ENCODE peak calls at places on chromosomes 4 and X, in seven cellular contexts. M is IMR-90, C is tibial nerve, G is HepG2, X is A673, F is heart left ventricle, K is tibial artery. V is an unnamed sample.

GRCh38 chr4:120056249-120056648 is 10.4 kb downstream of the MAD2L1 start:
- DNase-seq in K (no peak), M (peak; percentile 70), C (no peak), X (peak; percentile 43), G (no peak), F (no peak), V (no peak)

GRCh38 chrX:97740044-97740443 is 856.3 kb downstream of the RPA4 start:
- DNase-seq in K (no peak), G (no peak), C (no peak), X (no peak), M (no peak), F (no peak), V (no peak)

GRCh38 chr4:122733805-122734155 is 1.3 kb downstream of the BBS12 start:
- DNase-seq in F (no peak), C (no peak), X (no peak), G (no peak), K (no peak), M (no peak), V (peak; percentile 45)

GRCh38 chrX:71637253-71637618 is 18.9 kb upstream of the CXCR3 start:
- DNase-seq in M (peak; percentile 35), K (no peak), X (no peak), G (no peak), F (no peak), C (no peak), V (no peak)

GRCh38 chrX:43615677-43616076 is 40.4 kb upstream of the MAOA start:
- DNase-seq in G (no peak), X (no peak), K (no peak), M (no peak), C (no peak), F (no peak), V (no peak)

GRCh38 chr4:39814403-39815185 is 116.7 kb downstream of the UBE2K start:
- DNase-seq in K (no peak), C (no peak), G (peak; percentile 43), F (no peak), M (peak; percentile 25), X (no peak), V (no peak)

GRCh38 chr4:145887241-145887964 is 51.2 kb downstream of the ZNF827 start:
- DNase-seq in M (peak; percentile 75), K (peak; percentile 41), F (no peak), C (no peak), G (no peak), X (peak; percentile 44), V (no peak)

GRCh38 chr4:3689006-3689405 is 77.2 kb upstream of the ADRA2C start:
- DNase-seq in C (no peak), F (no peak), X (no peak), K (no peak), M (no peak), G (no peak), V (no peak)

GRCh38 chrX:19990225-19990518 is 689 bp downstream of the BCLAF3 start:
- DNase-seq in K (no peak), X (peak; percentile 14), C (no peak), M (no peak), F (no peak), G (no peak), V (peak; percentile 6)

GRCh38 chr4:74618659-74619058 is 173.7 kb downstream of the AREG start:
- DNase-seq in F (no peak), G (no peak), K (no peak), C (no peak), X (no peak), M (peak; percentile 45), V (no peak)

GRCh38 chr4:183158062-183158461 is 59.0 kb downstream of the WWC2 start:
- DNase-seq in M (peak; percentile 90), C (no peak), F (no peak), G (no peak), X (no peak), K (no peak), V (no peak)

GRCh38 chr4:44662623-44663006 is 11.2 kb upstream of the YIPF7 start:
- DNase-seq in X (no peak), K (no peak), M (no peak), C (no peak), F (no peak), G (no peak), V (no peak)

GRCh38 chr4:186688150-186688943 is 35.3 kb downstream of the FAT1 start:
- DNase-seq in G (peak; percentile 53), M (no peak), X (peak; percentile 90), F (no peak), K (no peak), C (no peak), V (no peak)

GRCh38 chr4:81376720-81377119 is 95.0 kb downstream of the RASGEF1B start:
- DNase-seq in X (no peak), F (no peak), K (no peak), G (no peak), M (no peak), C (no peak), V (no peak)

GRCh38 chr4:25467843-25468242 is 90.8 kb downstream of the ANAPC4 start:
- DNase-seq in F (no peak), K (no peak), X (no peak), C (no peak), G (no peak), M (no peak), V (no peak)

GRCh38 chr4:168496834-168497233 is at the start of gene PALLD:
- DNase-seq in X (no peak), K (no peak), G (no peak), F (peak; percentile 67), M (peak; percentile 60), C (no peak), V (no peak)

GRCh38 chr4:173242466-173243250 is 74.0 kb downstream of the GALNT7 start:
- DNase-seq in M (no peak), G (no peak), K (no peak), F (no peak), X (no peak), C (no peak), V (no peak)

GRCh38 chr4:11069581-11069980 is 359.1 kb downstream of the HS3ST1 start:
- DNase-seq in K (no peak), C (no peak), M (no peak), G (no peak), F (no peak), X (no peak), V (no peak)

GRCh38 chr4:101346312-101346561 is 1.1 kb downstream of the PPP3CA start:
- DNase-seq in F (no peak), K (no peak), C (no peak), G (peak; percentile 16), M (no peak), X (no peak), V (no peak)

GRCh38 chr4:64781737-64782326 is 372.6 kb upstream of the TECRL start:
- DNase-seq in F (no peak), X (peak; percentile 36), M (peak; percentile 10), C (no peak), G (peak; percentile 16), K (no peak), V (peak; percentile 5)

GRCh38 chrX:138890491-138890890 is 179.0 kb upstream of the FGF13 start:
- DNase-seq in M (no peak), X (no peak), C (no peak), G (no peak), F (no peak), K (no peak), V (no peak)

GRCh38 chr4:1058997-1059665 is 47.7 kb downstream of the FGFRL1 start:
- DNase-seq in K (no peak), G (no peak), M (no peak), X (no peak), F (no peak), C (no peak), V (no peak)

DNA sequence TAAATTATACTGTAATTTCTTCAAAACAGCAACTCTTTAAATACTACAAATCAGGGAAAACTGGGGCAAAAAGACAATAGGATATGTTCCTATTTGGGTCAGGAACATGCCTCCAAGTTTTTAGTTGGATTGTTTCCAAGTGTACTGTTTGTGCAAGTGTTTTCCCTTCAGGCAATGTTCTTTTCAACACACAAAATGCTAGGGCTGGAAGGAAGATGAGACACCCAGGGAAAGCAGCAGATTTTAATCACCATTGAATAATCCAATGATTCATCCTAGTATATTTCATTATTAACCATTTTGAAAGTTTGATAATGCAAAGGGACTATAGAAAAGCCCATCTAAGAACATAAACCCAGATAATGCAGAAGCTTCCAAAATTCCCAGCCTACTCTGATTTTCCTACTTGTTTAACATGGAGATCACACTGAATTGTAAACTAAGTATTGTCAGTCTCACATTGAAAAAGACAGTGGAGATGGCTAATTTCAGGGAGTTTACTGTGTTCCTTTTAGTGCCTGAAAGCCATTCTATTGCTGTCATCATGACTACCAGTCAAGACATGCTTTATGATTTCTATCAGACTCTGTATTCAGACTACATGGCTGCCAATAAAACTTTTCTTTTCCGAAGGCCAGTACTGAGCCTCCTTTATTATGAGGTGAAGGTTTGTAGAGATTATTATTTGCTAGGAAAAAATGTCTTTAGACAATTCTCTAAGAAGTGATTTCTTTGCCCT is 38.6 kb downstream of the COL4A6 start:
- DNase-seq in K (no peak), X (no peak), G (no peak), M (peak; percentile 10), F (no peak), C (no peak), V (no peak)
- H3K27ac ChIP-seq in K (no peak overlapping the region), X (no peak overlapping the region), G (no peak overlapping the region), M (no peak overlapping the region), F (no peak overlapping the region), C (no peak overlapping the region), V (no peak overlapping the region)

DNA sequence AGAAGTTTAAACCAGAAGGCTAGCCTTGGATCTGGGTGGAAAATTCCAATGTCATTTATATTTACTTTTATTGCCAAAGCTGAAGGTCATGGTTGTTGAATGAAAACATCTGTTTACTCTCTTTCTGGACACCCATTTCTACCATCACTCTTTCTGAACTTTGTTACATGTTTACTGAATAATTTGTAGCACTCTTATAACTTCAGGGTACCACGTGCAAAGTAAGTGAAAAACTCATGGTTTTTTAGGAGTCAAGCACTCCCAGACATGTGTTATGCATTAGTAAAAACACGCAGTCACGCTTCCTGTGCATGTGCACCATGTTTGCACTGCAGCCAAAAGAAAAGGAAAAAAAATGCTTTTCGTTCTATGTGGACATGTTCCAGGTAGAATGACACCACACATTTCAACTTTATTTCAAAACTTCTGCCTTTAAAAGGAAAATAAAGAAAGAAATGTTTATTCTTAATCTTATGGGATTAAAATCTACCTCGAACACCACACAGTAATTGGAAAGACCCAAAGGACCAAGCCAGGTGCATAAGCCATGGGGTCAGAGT is 31.4 kb upstream of the ADH1C start:
- DNase-seq in G (no peak), C (peak; percentile 78), F (no peak), K (peak; percentile 71), X (peak; percentile 5), M (peak; percentile 97), V (no peak)
- H3K4me3 ChIP-seq in G (no peak overlapping the region), C (no peak overlapping the region), F (no peak overlapping the region), K (no peak overlapping the region), X (no peak overlapping the region), M (no peak overlapping the region), V (no peak overlapping the region)

GRCh38 chrX:35439042-35439639 is 359.0 kb upstream of the MAGEB16 start:
- DNase-seq in C (no peak), X (peak; percentile 27), M (no peak), K (no peak), F (no peak), G (no peak), V (no peak)
- H3K9me3 ChIP-seq in C (no peaks in the 10 kb centered on the region), X (peaks cover 21% of the 10 kb centered on the region), M (peaks cover 3% of the 10 kb centered on the region), K (no peaks in the 10 kb centered on the region), F (peaks cover 6% of the 10 kb centered on the region), G (peaks cover 29% of the 10 kb centered on the region), V (no peaks in the 10 kb centered on the region)

DNA sequence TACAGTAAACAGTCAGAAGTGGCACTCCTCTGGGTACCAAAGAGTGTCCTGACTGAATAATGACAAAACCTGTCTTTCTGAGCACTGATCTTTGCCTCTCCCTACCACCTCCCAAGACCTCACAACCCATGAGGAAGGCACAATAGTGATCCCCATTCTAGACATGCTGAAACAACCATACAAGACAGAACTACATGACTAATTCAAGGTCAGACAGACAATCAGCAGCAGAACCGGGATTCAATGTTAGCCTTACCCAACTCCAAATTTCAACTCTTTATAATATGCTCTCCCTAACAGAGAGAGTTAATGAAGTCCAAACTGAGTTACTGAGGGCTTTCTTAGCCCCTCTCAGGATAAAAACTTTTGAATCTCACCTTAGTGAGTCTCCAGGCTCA is 71.0 kb downstream of the IRF2 start:
- DNase-seq in G (no peak), K (no peak), M (peak; percentile 11), F (no peak), X (no peak), C (no peak), V (no peak)
- H3K27ac ChIP-seq in G (no peak overlapping the region), K (no peak overlapping the region), M (no peak overlapping the region), F (peak overlapping the region; percentile 18), X (no peak overlapping the region), C (no peak overlapping the region), V (no peak overlapping the region)

V was measured in small intestine.